ENCODE peak calls at places on chromosomes 5 and 9, in five cellular contexts. H is lower lobe of right lung; L is NCI-H1092; O is effector memory CD8-positive, alpha-beta T cell; Q is activated naive CD4-positive, alpha-beta T cell treated with Interleukin-2 at 50 U/mL for 16 hours. X is an unnamed sample.

GRCh38 chr5:62385136-62385535 is 18.6 kb downstream of the DIMT1 start:
- DNase-seq in H (no peak), O (no peak), Q (no peak), L (no peak), X (no peak)

GRCh38 chr5:123875444-123876264 is 363.7 kb downstream of the CSNK1G3 start:
- DNase-seq in Q (no peak), L (no peak), O (no peak), H (no peak), X (peak)

GRCh38 chr5:113252066-113252465 is 182.7 kb downstream of the TSSK1B start:
- DNase-seq in O (no peak), Q (no peak), H (no peak), L (no peak), X (no peak)

GRCh38 chr5:95327211-95327610 is 42.3 kb upstream of the MCTP1 start:
- DNase-seq in O (no peak), H (no peak), Q (no peak), L (no peak), X (no peak)

GRCh38 chr5:37086466-37087178 is 162.6 kb downstream of the CPLANE1 start:
- DNase-seq in L (no peak), H (no peak), O (no peak), Q (no peak), X (no peak)

GRCh38 chr5:151896041-151896691 is 28.5 kb downstream of the GLRA1 start:
- DNase-seq in O (no peak), L (no peak), Q (no peak), H (no peak), X (peak)

GRCh38 chr9:98635374-98635773 is 73.4 kb downstream of the GABBR2 start:
- DNase-seq in L (no peak), H (no peak), O (no peak), Q (no peak), X (no peak)

GRCh38 chr9:126395439-126396212 is 69.0 kb downstream of the MVB12B start:
- DNase-seq in L (no peak), Q (no peak), O (no peak), H (no peak), X (no peak)